ENCODE peak calls at places on chromosomes 16 and 17, in nine cellular contexts. W is CD8-positive, alpha-beta memory T cell; K is K562; M is small intestine; T is GM23248; R is ascending aorta; Y is RWPE1; Z is fibroblast of lung; I is body of pancreas. E is an unnamed sample.

GRCh38 chr17:55730808-55731207 is 8.1 kb upstream of the TMEM100 start:
- DNase-seq in W (no peak), K (no peak), M (no peak), T (peak), R (no peak), Y (no peak), Z (peak), I (no peak), E (no peak)

GRCh38 chr16:4743217-4743897 is 9.0 kb downstream of the DNAAF8 start:
- DNase-seq in W (no peak), K (no peak), M (peak), T (peak), R (no peak), Y (no peak), Z (no peak), I (no peak), E (peak)

GRCh38 chr17:37791434-37791833 is 46.6 kb upstream of the HNF1B start:
- DNase-seq in W (peak), K (peak), M (peak), T (peak), R (no peak), Y (no peak), Z (peak), I (peak), E (peak)

GRCh38 chr17:14621826-14622621 is 321.1 kb downstream of the HS3ST3B1 start:
- DNase-seq in W (no peak), K (no peak), M (no peak), T (no peak), R (no peak), Y (no peak), Z (no peak), I (no peak), E (no peak)

GRCh38 chr17:51496378-51496777 is 236.0 kb downstream of the UTP18 start:
- DNase-seq in W (no peak), K (no peak), M (no peak), T (no peak), R (no peak), Y (no peak), Z (no peak), I (no peak), E (no peak)

GRCh38 chr17:45668316-45668715 is 115.8 kb upstream of the CRHR1 start:
- DNase-seq in W (no peak), K (no peak), M (no peak), T (no peak), R (no peak), Y (no peak), Z (no peak), I (no peak), E (no peak)

GRCh38 chr16:309476-309875 is 26.5 kb downstream of the PDIA2 start:
- DNase-seq in W (no peak), K (peak), M (no peak), T (no peak), R (no peak), Y (no peak), Z (no peak), I (no peak), E (peak)

GRCh38 chr17:6186998-6187397 is 116.8 kb downstream of the WSCD1 start:
- DNase-seq in W (no peak), K (no peak), M (no peak), T (no peak), R (no peak), Y (no peak), Z (no peak), I (no peak), E (no peak)

GRCh38 chr17:45787044-45787443 is 2.9 kb downstream of the CRHR1 start:
- DNase-seq in W (no peak), K (no peak), M (no peak), T (no peak), R (no peak), Y (no peak), Z (no peak), I (no peak), E (no peak)

GRCh38 chr16:74094514-74094913 is 202.1 kb upstream of the PSMD7 start:
- DNase-seq in W (no peak), K (no peak), M (no peak), T (no peak), R (no peak), Y (no peak), Z (no peak), I (no peak), E (no peak)

GRCh38 chr17:38550661-38551060 is 55.1 kb downstream of the SRCIN1 start:
- DNase-seq in W (no peak), K (peak), M (no peak), T (peak), R (no peak), Y (peak), Z (peak), I (peak), E (no peak)

GRCh38 chr16:59412275-59412841 is 678.2 kb upstream of the GOT2 start:
- DNase-seq in W (no peak), K (peak), M (no peak), T (peak), R (no peak), Y (peak), Z (peak), I (no peak), E (peak)

GRCh38 chr17:45246861-45247428 is 14.9 kb downstream of the SPATA32 start:
- DNase-seq in W (no peak), K (peak), M (no peak), T (peak), R (no peak), Y (no peak), Z (peak), I (peak), E (peak)

GRCh38 chr16:13994239-13995106 is 74.5 kb downstream of the ERCC4 start:
- DNase-seq in W (no peak), K (no peak), M (no peak), T (no peak), R (no peak), Y (no peak), Z (peak), I (peak), E (no peak)

GRCh38 chr17:78355045-78355641 is 4.7 kb downstream of the SOCS3 start:
- DNase-seq in W (no peak), K (peak), M (no peak), T (no peak), R (no peak), Y (no peak), Z (no peak), I (no peak), E (no peak)

GRCh38 chr17:76566988-76567431 is 18.6 kb downstream of the ST6GALNAC2 start:
- DNase-seq in W (no peak), K (peak), M (no peak), T (no peak), R (no peak), Y (no peak), Z (no peak), I (no peak), E (no peak)

GRCh38 chr16:88878967-88879787 is 12.7 kb upstream of the PABPN1L start:
- DNase-seq in W (no peak), K (no peak), M (no peak), T (no peak), R (no peak), Y (peak), Z (no peak), I (no peak), E (no peak)

GRCh38 chr16:88713568-88714419 is 7.5 kb downstream of the CTU2 start:
- DNase-seq in W (no peak), K (peak), M (no peak), T (peak), R (no peak), Y (no peak), Z (peak), I (no peak), E (no peak)

GRCh38 chr17:39069114-39069756 is 82.2 kb downstream of the PLXDC1 start:
- DNase-seq in W (no peak), K (peak), M (peak), T (peak), R (no peak), Y (peak), Z (peak), I (peak), E (peak)

GRCh38 chr16:180101-180920 is at the start of gene HBQ1:
- DNase-seq in W (no peak), K (peak), M (peak), T (peak), R (no peak), Y (no peak), Z (no peak), I (peak), E (peak)

GRCh38 chr17:17027442-17028058 is 14.7 kb upstream of the MPRIP start:
- DNase-seq in W (no peak), K (no peak), M (peak), T (no peak), R (no peak), Y (no peak), Z (no peak), I (no peak), E (no peak)

GRCh38 chr17:31533546-31534155 is 142.2 kb downstream of the RAB11FIP4 start:
- DNase-seq in W (no peak), K (peak), M (no peak), T (peak), R (no peak), Y (peak), Z (peak), I (peak), E (peak)

GRCh38 chr17:76529224-76529642 is 8.3 kb downstream of the CYGB start:
- DNase-seq in W (no peak), K (peak), M (no peak), T (peak), R (peak), Y (peak), Z (peak), I (peak), E (no peak)

GRCh38 chr16:73955255-73955654 is 341.4 kb upstream of the PSMD7 start:
- DNase-seq in W (no peak), K (no peak), M (no peak), T (no peak), R (no peak), Y (no peak), Z (no peak), I (no peak), E (no peak)

GRCh38 chr16:5175263-5175662 is 77.7 kb upstream of the EEF2KMT start:
- DNase-seq in W (no peak), K (no peak), M (no peak), T (no peak), R (no peak), Y (no peak), Z (no peak), I (no peak), E (no peak)

GRCh38 chr17:30939059-30939689 is 17.4 kb downstream of the ADAP2 start:
- DNase-seq in W (no peak), K (no peak), M (no peak), T (no peak), R (no peak), Y (no peak), Z (peak), I (no peak), E (no peak)

GRCh38 chr17:17859909-17860760 is 23.3 kb upstream of the SREBF1 start:
- DNase-seq in W (peak), K (peak), M (peak), T (peak), R (no peak), Y (peak), Z (peak), I (peak), E (peak)

GRCh38 chr17:60161598-60162330 is 12.0 kb downstream of the CA4 start:
- DNase-seq in W (no peak), K (peak), M (no peak), T (no peak), R (peak), Y (no peak), Z (no peak), I (peak), E (peak)

GRCh38 chr17:41340496-41340895 is 10.1 kb downstream of the KRT33A start:
- DNase-seq in W (no peak), K (no peak), M (no peak), T (no peak), R (no peak), Y (no peak), Z (no peak), I (no peak), E (peak)

GRCh38 chr17:45260204-45260783 is 1.6 kb downstream of the SPATA32 start:
- DNase-seq in W (no peak), K (no peak), M (peak), T (peak), R (no peak), Y (no peak), Z (no peak), I (no peak), E (no peak)

GRCh38 chr17:42683407-42684031 is 1.2 kb downstream of the CNTNAP1 start:
- DNase-seq in W (no peak), K (no peak), M (no peak), T (no peak), R (no peak), Y (no peak), Z (no peak), I (peak), E (peak)

GRCh38 chr17:64242633-64243032 is 20.4 kb downstream of the TEX2 start:
- DNase-seq in W (no peak), K (no peak), M (no peak), T (no peak), R (no peak), Y (no peak), Z (no peak), I (no peak), E (no peak)
- H3K27ac ChIP-seq in W (no peak), K (no peak), M (no peak), T (no peak), R (no peak), Y (peak), Z (no peak), I (no peak), E (no peak)

GRCh38 chr16:27383511-27384243 is 18.3 kb upstream of the IL21R start:
- DNase-seq in W (no peak), K (no peak), M (no peak), T (no peak), R (peak), Y (no peak), Z (no peak), I (no peak), E (no peak)
- H3K27ac ChIP-seq in W (no peak), K (no peak), M (no peak), T (no peak), R (no peak), Y (no peak), Z (no peak), I (no peak), E (no peak)

DNA sequence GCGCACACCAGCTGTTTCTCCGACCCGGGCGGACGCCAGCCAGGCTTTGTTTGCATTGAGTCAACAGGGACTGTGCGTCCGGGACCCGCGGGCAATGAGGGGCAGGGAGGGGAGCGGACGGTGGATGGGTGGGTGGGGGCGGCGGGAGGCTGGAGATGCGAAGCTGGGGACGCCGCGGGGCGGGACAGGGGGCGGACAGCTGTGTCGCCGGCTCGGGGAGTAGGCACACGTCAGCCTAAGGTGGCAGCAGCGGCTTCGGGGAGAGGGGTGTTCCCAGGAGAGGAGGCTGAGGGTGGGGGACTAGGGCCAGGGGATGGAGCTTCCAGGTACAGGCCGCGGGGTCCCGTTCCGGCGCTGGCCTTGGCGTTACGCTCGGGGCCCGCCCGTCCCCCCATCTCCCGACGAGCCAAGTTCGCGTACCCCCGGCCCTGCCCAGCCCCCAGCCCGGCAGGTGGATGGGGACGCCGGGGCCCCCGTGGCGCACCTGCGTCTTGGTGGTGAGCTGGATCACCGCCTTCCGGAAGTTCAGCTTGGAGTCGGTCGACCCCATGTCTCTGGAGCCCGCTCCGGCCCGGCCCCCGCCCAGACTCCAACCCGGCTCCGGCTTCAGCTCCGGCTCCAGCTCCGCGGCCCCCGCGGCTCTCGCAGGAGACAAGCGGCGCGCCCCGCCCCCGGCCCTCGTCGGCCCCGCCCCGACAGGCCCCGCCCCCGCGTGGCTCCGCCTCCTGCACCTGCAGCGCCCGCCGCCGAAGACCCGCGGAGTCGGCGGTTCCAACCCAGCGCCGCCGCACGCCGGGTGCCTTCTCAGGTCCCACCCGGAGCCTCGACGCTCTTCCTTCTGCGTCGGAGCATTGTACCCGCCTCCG is at the start of gene HID1:
- DNase-seq in W (peak), K (peak), M (peak), T (peak), R (no peak), Y (peak), Z (no peak), I (peak), E (peak)
- H3K27ac ChIP-seq in W (no peak), K (no peak), M (peak), T (no peak), R (no peak), Y (no peak), Z (no peak), I (peak), E (no peak)

DNA sequence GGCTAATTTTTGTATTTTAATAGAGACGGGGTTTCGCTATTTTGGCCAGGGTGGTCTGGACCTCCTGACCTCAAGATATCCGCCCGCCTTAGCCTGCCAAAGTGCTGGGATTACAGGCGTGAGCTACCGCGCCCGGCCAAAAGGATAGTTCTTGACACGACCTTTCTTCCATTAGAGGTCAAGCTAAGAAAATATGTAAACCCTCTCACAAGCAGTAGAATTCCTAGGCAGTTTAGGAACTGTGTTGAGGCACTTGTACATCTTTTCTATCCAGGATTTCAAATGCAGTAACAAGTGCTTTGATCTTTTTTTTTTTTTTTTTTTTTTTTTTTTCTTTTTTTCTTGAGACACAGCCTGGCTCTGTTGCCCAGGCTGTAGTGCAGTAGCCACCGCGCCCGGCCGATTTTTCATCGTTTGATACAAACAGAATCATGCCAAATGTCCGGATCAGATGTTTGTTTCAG is 1.4 kb upstream of the ARL6IP1 start:
- DNase-seq in W (no peak), K (no peak), M (no peak), T (no peak), R (no peak), Y (no peak), Z (no peak), I (no peak), E (no peak)
- H3K27ac ChIP-seq in W (no peak), K (peak), M (peak), T (no peak), R (peak), Y (peak), Z (no peak), I (no peak), E (peak)

GRCh38 chr16:29825145-29826044 is 5.1 kb downstream of the MVP start:
- DNase-seq in W (no peak), K (peak), M (peak), T (peak), R (no peak), Y (peak), Z (peak), I (no peak), E (no peak)
- H3K27ac ChIP-seq in W (no peak), K (no peak), M (peak), T (peak), R (peak), Y (peak), Z (peak), I (peak), E (peak)

GRCh38 chr16:57889960-57890751 is 80.8 kb downstream of the CNGB1 start:
- DNase-seq in W (no peak), K (no peak), M (no peak), T (peak), R (no peak), Y (no peak), Z (peak), I (no peak), E (no peak)
- H3K27ac ChIP-seq in W (no peak), K (no peak), M (peak), T (no peak), R (no peak), Y (no peak), Z (no peak), I (peak), E (no peak)

DNA sequence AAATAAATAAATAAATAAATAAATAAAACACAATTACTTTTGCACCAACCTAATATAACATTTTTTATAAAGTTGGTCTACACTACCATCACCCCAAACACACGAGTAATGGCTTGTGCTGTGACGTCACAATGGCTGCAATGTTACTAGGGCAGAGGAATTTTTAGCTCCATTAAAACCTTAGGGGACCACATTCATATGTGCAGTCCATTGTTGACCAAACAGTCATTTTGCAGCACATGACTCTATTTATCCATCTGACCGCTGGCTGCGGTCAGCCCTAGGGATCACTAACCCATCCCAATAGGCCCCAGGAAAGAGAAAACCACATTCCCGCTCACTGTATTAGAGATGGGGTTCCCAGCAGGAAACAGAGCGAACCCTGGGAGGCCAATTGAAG is 9.6 kb downstream of the CDH5 start:
- DNase-seq in W (no peak), K (no peak), M (no peak), T (no peak), R (no peak), Y (no peak), Z (no peak), I (no peak), E (no peak)
- H3K27ac ChIP-seq in W (no peak), K (no peak), M (peak), T (no peak), R (no peak), Y (no peak), Z (no peak), I (no peak), E (no peak)

GRCh38 chr17:8125196-8125946 is 1.5 kb upstream of the HES7 start:
- DNase-seq in W (peak), K (peak), M (peak), T (peak), R (no peak), Y (peak), Z (peak), I (peak), E (peak)
- H3K27ac ChIP-seq in W (peak), K (no peak), M (no peak), T (no peak), R (no peak), Y (peak), Z (no peak), I (no peak), E (no peak)

GRCh38 chr16:85165781-85166180 is 53.5 kb upstream of the CIBAR2 start:
- DNase-seq in W (no peak), K (no peak), M (no peak), T (no peak), R (no peak), Y (no peak), Z (no peak), I (no peak), E (no peak)
- H3K27ac ChIP-seq in W (no peak), K (no peak), M (no peak), T (no peak), R (no peak), Y (no peak), Z (no peak), I (no peak), E (no peak)

GRCh38 chr16:68246671-68247070 is 1.5 kb downstream of the PLA2G15 start:
- DNase-seq in W (no peak), K (peak), M (peak), T (peak), R (no peak), Y (no peak), Z (no peak), I (no peak), E (no peak)

GRCh38 chr16:68246121-68246520 is 948 bp downstream of the PLA2G15 start:
- DNase-seq in W (no peak), K (no peak), M (no peak), T (no peak), R (no peak), Y (no peak), Z (no peak), I (no peak), E (no peak)

GRCh38 chr16:68247932-68248331 is 2.8 kb downstream of the PLA2G15 start:
- DNase-seq in W (no peak), K (no peak), M (no peak), T (no peak), R (no peak), Y (no peak), Z (no peak), I (no peak), E (no peak)

GRCh38 chr16:68249361-68249760 is 4.2 kb downstream of the PLA2G15 start:
- DNase-seq in W (no peak), K (no peak), M (no peak), T (no peak), R (no peak), Y (no peak), Z (no peak), I (no peak), E (no peak)

DNA sequence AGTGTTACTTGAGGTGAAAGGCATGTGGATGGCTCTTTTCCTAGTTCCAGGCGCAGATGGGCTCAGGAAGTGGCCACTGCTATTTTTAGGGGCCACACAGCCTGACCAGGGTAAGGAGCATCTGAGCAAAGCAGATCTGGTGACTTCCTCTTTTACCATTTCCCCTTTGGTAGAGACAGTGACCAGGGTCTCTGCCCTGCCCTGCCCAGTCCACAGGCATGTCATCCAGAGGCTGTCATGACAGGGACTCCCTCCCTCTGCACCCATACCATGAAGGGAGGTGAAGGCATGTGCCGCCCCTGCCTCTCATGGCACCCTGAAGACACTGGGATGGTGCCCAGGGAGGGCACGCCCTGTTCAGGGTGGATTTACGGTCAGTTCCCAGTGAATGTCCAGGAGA is 2.2 kb downstream of the PLA2G15 start:
- DNase-seq in W (no peak), K (no peak), M (no peak), T (no peak), R (no peak), Y (no peak), Z (no peak), I (no peak), E (no peak)
- H3K27ac ChIP-seq in W (no peak), K (peak), M (no peak), T (no peak), R (peak), Y (peak), Z (no peak), I (no peak), E (no peak)

E was measured in GM23338.